ENCODE peak calls at places on chromosomes 1 and 21, in four cellular contexts. U is breast epithelium, B is K562, C is transverse colon. Z is an unnamed sample.

GRCh38 chr21:34981793-34982192 is 67.3 kb downstream of the RUNX1 start:
- DNase-seq in B (no peak), U (no peak), C (no peak), Z (no peak)

GRCh38 chr1:226864311-226864710 is 6.1 kb upstream of the PSEN2 start:
- DNase-seq in C (peak; percentile 26), B (no peak), U (no peak), Z (no peak)

GRCh38 chr1:234186037-234186688 is 187.1 kb upstream of the COA6 start:
- DNase-seq in U (no peak), B (no peak), C (no peak), Z (no peak)

GRCh38 chr1:214111796-214112195 is 124.0 kb downstream of the PROX1 start:
- DNase-seq in U (no peak), C (no peak), B (no peak), Z (no peak)

GRCh38 chr21:45981641-45982255 is at the start of gene COL6A1:
- DNase-seq in B (no peak), U (peak; percentile 57), C (peak; percentile 64), Z (peak; percentile 91)

GRCh38 chr1:109819365-109819764 is 55.6 kb upstream of the EPS8L3 start:
- DNase-seq in U (no peak), B (no peak), C (no peak), Z (peak; percentile 14)

GRCh38 chr1:193040011-193040410 is 19.1 kb downstream of the UCHL5 start:
- DNase-seq in C (no peak), B (no peak), U (no peak), Z (no peak)

GRCh38 chr21:8993943-8994639 is 1527.3 kb upstream of the TPTE start:
- DNase-seq in U (no peak), B (peak; percentile 80), C (no peak), Z (no peak)

GRCh38 chr1:15215116-15215515 is 31.9 kb upstream of the FHAD1 start:
- DNase-seq in C (peak; percentile 79), B (no peak), U (no peak), Z (no peak)

GRCh38 chr1:27603320-27603961 is 503 bp downstream of the AHDC1 start:
- DNase-seq in C (peak; percentile 47), U (no peak), B (no peak), Z (peak; percentile 91)

GRCh38 chr1:111737216-111738132 is 1.7 kb downstream of the INKA2 start:
- DNase-seq in C (no peak), B (no peak), U (no peak), Z (no peak)

GRCh38 chr1:51792864-51793263 is 85.7 kb downstream of the NRDC start:
- DNase-seq in C (no peak), B (no peak), U (no peak), Z (no peak)

GRCh38 chr1:94029135-94029993 is 91.6 kb downstream of the ABCA4 start:
- DNase-seq in C (no peak), B (no peak), U (no peak), Z (no peak)

GRCh38 chr21:25827513-25827912 is 92.7 kb downstream of the GABPA start:
- DNase-seq in B (no peak), U (no peak), C (no peak), Z (no peak)

GRCh38 chr1:225700889-225701465 is 48.1 kb upstream of the ENAH start:
- DNase-seq in B (no peak), U (no peak), C (no peak), Z (no peak)

GRCh38 chr1:115210302-115210711 is 121.0 kb upstream of the TSPAN2 start:
- DNase-seq in C (no peak), B (no peak), U (no peak), Z (no peak)

GRCh38 chr1:25896266-25896665 is 10.0 kb downstream of the STMN1 start:
- DNase-seq in U (no peak), B (no peak), C (no peak), Z (no peak)

GRCh38 chr21:15370576-15370975 is 305.8 kb upstream of the NRIP1 start:
- DNase-seq in U (no peak), B (no peak), C (no peak), Z (no peak)

GRCh38 chr1:20404466-20404865 is 81.5 kb downstream of the CAMK2N1 start:
- DNase-seq in U (no peak), B (no peak), C (no peak), Z (no peak)

GRCh38 chr21:14685568-14685967 is 139.5 kb upstream of the SAMSN1 start:
- DNase-seq in C (no peak), U (no peak), B (no peak), Z (no peak)

GRCh38 chr21:42414928-42415769 is 11.4 kb downstream of the UBASH3A start:
- DNase-seq in B (peak; percentile 62), C (peak; percentile 55), U (no peak), Z (peak; percentile 64)

GRCh38 chr1:24735619-24736375 is 9.4 kb upstream of the CLIC4 start:
- DNase-seq in U (no peak), B (peak; percentile 49), C (no peak), Z (no peak)
- H3K4me3 ChIP-seq in U (peak overlapping the region; percentile 55), B (no peak overlapping the region), C (no peak overlapping the region), Z (no peak overlapping the region)

DNA sequence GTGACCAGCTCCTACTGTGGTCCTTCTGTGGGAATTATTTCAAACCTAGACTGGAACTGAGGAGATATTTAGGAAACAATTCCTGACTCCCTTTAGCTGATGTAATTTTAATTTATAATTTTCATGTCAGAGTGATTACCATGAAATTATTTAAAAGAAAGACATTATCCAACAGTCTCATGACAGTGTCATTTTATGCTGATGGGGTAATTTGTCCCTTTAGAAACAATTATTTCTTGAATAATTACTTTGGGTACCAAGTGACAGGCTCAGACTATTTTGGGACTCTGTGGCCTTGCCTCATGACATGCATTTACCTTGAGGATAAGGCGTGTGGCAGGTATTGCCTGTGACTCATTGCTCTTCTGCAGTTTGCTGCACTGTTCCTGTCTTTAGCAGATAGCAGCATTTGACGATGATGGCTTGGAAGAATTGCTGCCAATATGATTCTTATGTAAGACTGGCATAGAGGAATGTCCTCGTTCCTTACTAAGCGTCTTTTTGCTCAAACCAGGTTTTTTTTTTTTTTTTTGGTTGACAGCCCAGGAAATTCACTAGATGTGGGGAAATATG is 206.0 kb upstream of the HMCN1 start:
- DNase-seq in U (no peak), B (peak; percentile 57), C (no peak), Z (no peak)
- TF ChIP-seq POLR2AphosphoS5 in U (no peak), B (no peak), C (no peak), Z (no peak)

GRCh38 chr1:174276087-174276486 is 116.8 kb downstream of the RABGAP1L start:
- DNase-seq in B (no peak), U (no peak), C (no peak), Z (no peak)
- TF ChIP-seq POLR2A in B (no peak), U (no peak), C (no peak), Z (no peak)

DNA sequence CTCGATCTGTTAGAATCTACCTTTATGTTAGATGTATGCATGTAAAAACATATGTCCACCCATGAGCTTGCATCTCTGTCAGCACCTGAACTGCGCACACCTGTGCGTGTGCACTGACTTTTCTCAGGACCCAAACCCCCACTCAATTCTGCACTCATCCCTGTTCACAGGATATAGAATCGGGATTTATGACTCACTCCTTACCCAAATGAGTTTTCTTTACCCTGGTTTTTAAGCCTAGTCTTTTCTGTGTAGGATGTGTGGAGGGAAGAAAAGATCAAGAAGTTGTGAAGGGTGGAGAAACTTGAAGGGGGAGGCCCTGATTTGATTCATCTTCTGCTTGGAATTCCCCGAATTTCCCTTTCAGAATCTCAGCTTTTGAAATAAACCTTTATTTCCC is 2.4 kb downstream of the ACKR1 start:
- DNase-seq in U (no peak), C (no peak), B (no peak), Z (no peak)
- H3K4me3 ChIP-seq in U (no peak overlapping the region), C (no peak overlapping the region), B (no peak overlapping the region), Z (no peak overlapping the region)